ENCODE peak calls at places on chromosomes 2 and 18, in four cellular contexts. R, C, E and I are unnamed samples.
A peak's percentile ranks its signal among the peaks of the same experiment; 100 is the strongest.

GRCh38 chr2:163345795-163346573 is 389.8 kb downstream of the FIGN start:
- DNase-seq in R (peak; percentile 40), C (no peak), E (no peak), I (peak; percentile 19)

GRCh38 chr2:103887625-103888024 is 966.3 kb upstream of the POU3F3 start:
- DNase-seq in R (no peak), C (no peak), E (no peak), I (no peak)

GRCh38 chr2:200081221-200081620 is 125.8 kb downstream of the MAIP1 start:
- DNase-seq in C (no peak), R (no peak), E (no peak), I (peak; percentile 18)

GRCh38 chr18:13703899-13704298 is 22.5 kb downstream of the FAM210A start:
- DNase-seq in C (no peak), R (no peak), E (no peak), I (no peak)

GRCh38 chr2:74239346-74239745 is 40.9 kb downstream of the MTHFD2 start:
- DNase-seq in E (no peak), C (no peak), R (no peak), I (no peak)

GRCh38 chr2:74532222-74532621 is 2.5 kb downstream of the HTRA2 start:
- DNase-seq in C (no peak), E (no peak), R (peak; percentile 41), I (no peak)

GRCh38 chr2:218873359-218874194 is 7.1 kb upstream of the WNT10A start:
- DNase-seq in R (no peak), C (peak; percentile 60), E (no peak), I (peak; percentile 83)

GRCh38 chr2:11073251-11073650 is 82.0 kb upstream of the SLC66A3 start:
- DNase-seq in R (peak; percentile 73), C (no peak), E (peak; percentile 52), I (peak; percentile 78)

GRCh38 chr2:9258501-9258900 is 51.9 kb downstream of the ASAP2 start:
- DNase-seq in R (no peak), E (no peak), C (no peak), I (no peak)

GRCh38 chr18:78130232-78131195 is 849.1 kb upstream of the SALL3 start:
- DNase-seq in R (no peak), E (no peak), C (no peak), I (no peak)

GRCh38 chr2:168233726-168234406 is 13.5 kb downstream of the STK39 start:
- DNase-seq in R (no peak), C (no peak), E (no peak), I (no peak)

GRCh38 chr2:163407296-163407695 is 328.5 kb downstream of the FIGN start:
- DNase-seq in R (no peak), E (no peak), C (no peak), I (no peak)

GRCh38 chr2:138504092-138504491 is 2.5 kb downstream of the SPOPL start:
- DNase-seq in E (no peak), R (no peak), C (no peak), I (no peak)

GRCh38 chr2:85735691-85736090 is 18.1 kb upstream of the ATOH8 start:
- DNase-seq in E (no peak), R (no peak), C (no peak), I (no peak)

GRCh38 chr2:23685201-23685600 is 241.7 kb downstream of the ATAD2B start:
- DNase-seq in R (no peak), C (peak; percentile 58), E (no peak), I (no peak)

GRCh38 chr2:42368817-42369550 is 8.0 kb upstream of the COX7A2L start:
- DNase-seq in R (no peak), E (no peak), C (no peak), I (no peak)

GRCh38 chr2:238305092-238305862 is 15.0 kb upstream of the TRAF3IP1 start:
- DNase-seq in C (no peak), R (peak; percentile 16), E (no peak), I (peak; percentile 54)

GRCh38 chr2:120100627-120101026 is 87.8 kb downstream of the EPB41L5 start:
- DNase-seq in C (no peak), R (no peak), E (no peak), I (no peak)

GRCh38 chr18:57898506-57899124 is 95.5 kb upstream of the ATP8B1 start:
- DNase-seq in C (no peak), E (no peak), R (no peak), I (no peak)

GRCh38 chr18:78659748-78660147 is 319.9 kb upstream of the SALL3 start:
- DNase-seq in E (peak; percentile 36), C (no peak), R (peak; percentile 7), I (peak; percentile 94)

GRCh38 chr2:181658444-181658843 is 1.5 kb upstream of the CERKL start:
- DNase-seq in E (no peak), C (no peak), R (no peak), I (no peak)

GRCh38 chr18:74126684-74127482 is 20.8 kb downstream of the FBXO15 start:
- DNase-seq in E (no peak), C (no peak), R (no peak), I (peak; percentile 27)

GRCh38 chr2:68645523-68645922 is 2.1 kb downstream of the PROKR1 start:
- DNase-seq in E (no peak), R (no peak), C (no peak), I (no peak)

GRCh38 chr2:68643874-68644485 is 601 bp downstream of the PROKR1 start:
- DNase-seq in C (no peak), R (no peak), E (no peak), I (peak; percentile 41)

GRCh38 chr2:68646303-68646702 is 2.9 kb downstream of the PROKR1 start:
- DNase-seq in C (no peak), E (no peak), R (peak; percentile 51), I (no peak)

DNA sequence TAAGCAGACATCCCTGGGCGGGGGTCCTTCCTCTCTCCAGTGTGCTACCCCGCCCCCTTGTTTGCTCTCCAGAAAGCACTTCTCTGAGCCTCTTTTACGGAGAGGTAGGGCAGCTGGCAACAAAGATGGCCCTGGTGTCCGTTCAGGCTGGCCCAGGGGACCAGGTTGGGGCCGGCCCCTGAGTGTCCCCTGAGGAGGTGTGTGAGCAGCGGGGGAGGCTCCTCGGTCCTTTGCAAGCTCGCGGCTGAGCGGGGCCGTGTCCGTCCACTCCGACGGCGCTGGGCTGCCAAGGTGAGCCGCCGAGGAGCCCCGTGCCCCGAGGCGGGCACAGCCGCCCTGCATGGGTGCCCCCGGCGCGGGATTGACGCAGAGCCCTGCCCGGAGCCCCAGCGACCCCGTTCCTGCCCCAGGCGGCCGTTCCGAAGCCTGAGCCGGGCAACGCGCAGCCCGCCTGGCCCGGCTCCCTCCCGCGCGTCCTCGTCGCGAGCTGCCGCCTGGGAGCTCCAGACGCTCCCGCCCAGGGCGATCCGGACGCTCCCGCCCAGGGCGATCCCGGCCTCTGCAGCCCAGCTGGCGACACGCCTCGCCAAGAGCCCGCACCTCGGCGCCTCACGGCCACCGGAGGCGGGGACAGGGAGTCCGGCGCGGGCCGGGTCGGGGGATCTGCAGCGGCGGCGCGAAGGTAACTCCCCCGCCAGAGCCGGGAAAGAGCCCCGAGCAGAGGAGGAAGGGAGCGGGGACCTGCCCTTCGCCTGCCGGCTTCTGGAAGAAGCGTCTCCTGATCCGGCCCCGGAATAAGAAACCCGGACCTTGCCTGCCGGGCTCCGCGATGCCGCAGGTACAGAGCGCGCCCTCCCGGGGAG is at the start of gene PROKR1:
- DNase-seq in C (peak; percentile 67), R (peak; percentile 67), E (peak; percentile 53), I (peak; percentile 84)
- H3K36me3 ChIP-seq in C (no peaks in the 10 kb centered on the region), R (no peaks in the 10 kb centered on the region), E (no peaks in the 10 kb centered on the region), I (no peaks in the 10 kb centered on the region)

GRCh38 chr2:113187771-113188170 is 14.0 kb downstream of the PSD4 start:
- DNase-seq in E (no peak), C (no peak), R (no peak), I (no peak)

GRCh38 chr2:113186421-113186820 is 12.7 kb downstream of the PSD4 start:
- DNase-seq in E (no peak), R (no peak), C (peak; percentile 26), I (no peak)

GRCh38 chr2:113184531-113185230 is 10.9 kb downstream of the PSD4 start:
- DNase-seq in C (peak; percentile 37), R (no peak), E (no peak), I (no peak)

GRCh38 chr2:113183703-113184102 is 9.9 kb downstream of the PSD4 start:
- DNase-seq in E (no peak), R (no peak), C (peak; percentile 7), I (no peak)

DNA sequence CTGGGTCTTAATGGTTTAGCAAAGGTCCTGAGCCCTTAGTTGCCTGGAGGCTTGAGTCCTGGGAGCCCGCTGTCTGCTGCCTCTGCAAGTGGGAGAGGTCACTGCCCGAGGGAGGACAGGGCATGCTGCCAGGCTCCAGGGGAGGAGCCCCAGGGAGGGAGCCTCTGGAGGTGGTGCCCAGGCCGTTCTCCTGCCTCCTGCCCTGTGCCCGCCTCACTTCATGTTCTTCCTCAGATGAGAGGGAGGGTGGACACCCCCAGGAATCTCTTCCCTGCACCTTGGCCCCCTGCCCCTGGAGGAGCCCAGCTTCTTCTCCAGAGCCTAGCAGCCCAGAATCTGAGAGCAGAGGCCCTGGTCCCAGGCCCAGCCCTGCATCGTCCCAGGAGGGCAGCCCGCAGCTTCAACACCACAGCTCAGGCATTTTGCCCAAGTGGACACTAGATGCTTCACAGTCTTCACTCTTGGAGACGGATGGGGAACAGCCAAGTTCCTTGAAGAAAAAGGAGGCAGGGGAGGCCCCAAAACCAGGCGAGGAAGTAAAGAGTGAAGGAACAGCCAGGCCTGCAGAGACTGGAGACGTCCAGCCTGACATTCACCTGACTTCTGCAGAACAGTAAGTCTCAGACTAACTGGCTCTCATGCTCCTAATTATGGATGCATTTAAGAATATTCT is 12.0 kb downstream of the PSD4 start:
- DNase-seq in E (peak; percentile 83), R (no peak), C (peak; percentile 65), I (no peak)
- H3K36me3 ChIP-seq in E (no peaks in the 10 kb centered on the region), R (peaks cover 50% of the 10 kb centered on the region), C (no peaks in the 10 kb centered on the region), I (no peaks in the 10 kb centered on the region)

GRCh38 chr2:101848790-101849410 is 142.9 kb upstream of the IL1R2 start:
- DNase-seq in R (no peak), C (no peak), E (no peak), I (no peak)

GRCh38 chr2:101852824-101853223 is 138.9 kb upstream of the IL1R2 start:
- DNase-seq in C (no peak), R (no peak), E (no peak), I (no peak)

GRCh38 chr2:101850450-101850849 is 141.3 kb upstream of the IL1R2 start:
- DNase-seq in C (no peak), E (no peak), R (no peak), I (no peak)

GRCh38 chr2:101847661-101848339 is 144.0 kb upstream of the IL1R2 start:
- DNase-seq in E (no peak), R (no peak), C (no peak), I (no peak)

DNA sequence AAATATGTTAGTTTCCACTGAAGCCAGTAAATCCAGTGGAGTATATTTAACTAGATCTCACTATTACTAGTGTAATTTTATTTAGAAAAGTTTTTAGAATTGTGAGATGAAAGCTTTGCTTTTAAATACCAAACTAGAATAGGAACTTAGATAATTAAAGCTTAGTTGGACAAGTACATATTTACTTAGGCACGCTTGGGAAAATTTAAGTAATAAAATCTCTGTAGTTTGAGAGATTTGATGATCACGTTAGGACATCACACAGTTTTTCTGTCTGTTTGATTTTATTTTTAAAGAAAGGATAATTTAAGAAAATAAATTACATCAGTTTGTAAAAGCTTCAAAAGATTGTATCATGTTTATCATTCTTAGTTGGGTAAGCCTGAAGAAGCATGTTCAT is 140.8 kb upstream of the IL1R2 start:
- DNase-seq in R (no peak), C (no peak), E (no peak), I (no peak)
- H3K36me3 ChIP-seq in R (peaks cover 40% of the 10 kb centered on the region), C (peaks cover 10% of the 10 kb centered on the region), E (no peaks in the 10 kb centered on the region), I (peaks cover 1% of the 10 kb centered on the region)

DNA sequence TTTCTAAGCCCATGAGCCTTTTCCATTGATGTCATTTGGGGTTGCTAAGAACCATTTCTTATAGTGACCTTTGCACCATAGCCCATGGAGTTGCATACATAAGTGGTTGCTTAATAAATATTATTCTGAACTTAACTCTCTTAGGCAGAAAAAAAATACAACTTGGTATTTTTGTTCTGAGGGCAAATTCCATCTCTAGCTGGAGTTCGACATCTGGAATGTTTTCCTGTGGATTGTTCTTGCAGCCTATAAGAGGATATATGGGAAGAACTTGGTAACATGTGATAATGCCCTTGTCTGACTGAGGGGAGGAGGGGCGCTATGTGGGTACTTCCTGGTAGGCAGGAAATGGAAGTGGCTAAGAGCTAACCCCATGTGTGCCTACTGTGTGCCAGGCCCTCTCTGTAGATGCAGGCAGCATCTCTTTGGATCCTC is 20.7 kb downstream of the IGFBP2 start:
- DNase-seq in E (no peak), R (no peak), C (no peak), I (no peak)
- H3K36me3 ChIP-seq in E (no peaks in the 10 kb centered on the region), R (no peaks in the 10 kb centered on the region), C (no peaks in the 10 kb centered on the region), I (no peaks in the 10 kb centered on the region)